ENCODE peak calls at places on chromosomes 7 and 10, in six cellular contexts. Q is HepG2, W is IMR-90, F is K562, K is A549, E is gastrocnemius medialis. T is an unnamed sample.

GRCh38 chr7:6623589-6624245 is 8.3 kb downstream of the ZNF853 start:
- ATAC-seq in Q (no peak), K (peak; percentile 32), W (no peak), E (no peak), F (peak; percentile 27), T (no peak)

GRCh38 chr7:140358024-140358770 is 40.1 kb downstream of the SLC37A3 start:
- ATAC-seq in W (no peak), F (no peak), K (no peak), Q (no peak), E (no peak), T (no peak)

GRCh38 chr7:156612930-156613329 is 27.6 kb upstream of the RNF32 start:
- ATAC-seq in F (no peak), W (no peak), K (no peak), Q (no peak), E (no peak), T (no peak)

GRCh38 chr7:22801907-22802306 is 20.7 kb downstream of the TOMM7 start:
- ATAC-seq in F (no peak), W (no peak), E (no peak), K (no peak), Q (peak; percentile 92), T (no peak)

GRCh38 chr7:17501461-17502208 is 203.2 kb downstream of the AHR start:
- ATAC-seq in K (no peak), F (no peak), E (no peak), Q (no peak), W (peak; percentile 67), T (no peak)

GRCh38 chr7:117775826-117776623 is 97.2 kb downstream of the CTTNBP2 start:
- ATAC-seq in E (no peak), Q (no peak), W (no peak), K (no peak), F (no peak), T (no peak)

GRCh38 chr7:141462958-141463357 is 88.3 kb upstream of the AGK start:
- ATAC-seq in W (no peak), F (no peak), K (no peak), Q (no peak), E (no peak), T (no peak)

GRCh38 chr7:74056096-74056915 is 27.3 kb upstream of the LIMK1 start:
- ATAC-seq in E (no peak), W (no peak), Q (peak; percentile 13), F (no peak), K (no peak), T (no peak)

GRCh38 chr10:127996586-127996985 is 89.7 kb downstream of the PTPRE start:
- ATAC-seq in F (no peak), Q (no peak), K (no peak), W (no peak), E (peak; percentile 76), T (peak; percentile 85)

GRCh38 chr7:2203551-2204300 is 29.0 kb downstream of the MAD1L1 start:
- ATAC-seq in W (peak; percentile 45), F (no peak), K (no peak), E (no peak), Q (no peak), T (peak; percentile 33)

GRCh38 chr7:22140597-22140996 is 194.9 kb upstream of the CDCA7L start:
- ATAC-seq in W (no peak), F (no peak), E (no peak), K (no peak), Q (no peak), T (no peak)

GRCh38 chr7:29281782-29282541 is 87.4 kb downstream of the CHN2 start:
- ATAC-seq in Q (no peak), W (no peak), E (peak; percentile 74), K (no peak), F (no peak), T (peak; percentile 22)

GRCh38 chr7:12737836-12738235 is 50.4 kb downstream of the ARL4A start:
- ATAC-seq in F (peak; percentile 34), W (no peak), K (no peak), E (no peak), Q (no peak), T (no peak)

GRCh38 chr10:90674927-90675326 is 182.9 kb downstream of the HTR7 start:
- ATAC-seq in F (no peak), K (no peak), Q (no peak), W (peak; percentile 98), E (no peak), T (no peak)

GRCh38 chr10:106251573-106251972 is 912.9 kb downstream of the SORCS1 start:
- ATAC-seq in E (no peak), K (no peak), Q (no peak), W (no peak), F (no peak), T (no peak)

GRCh38 chr7:37180828-37181549 is 267.7 kb downstream of the ELMO1 start:
- ATAC-seq in F (no peak), K (no peak), W (no peak), E (no peak), Q (no peak), T (no peak)

GRCh38 chr7:28408974-28409715 is 3.2 kb upstream of the CREB5 start:
- ATAC-seq in W (peak; percentile 90), K (peak; percentile 64), F (peak; percentile 95), Q (peak; percentile 80), E (peak; percentile 80), T (peak; percentile 86)

GRCh38 chr7:7159063-7159645 is 23.2 kb upstream of the C1GALT1 start:
- ATAC-seq in Q (no peak), E (no peak), K (no peak), W (no peak), F (no peak), T (no peak)

GRCh38 chr7:97064972-97065587 is 40.4 kb upstream of the DLX5 start:
- ATAC-seq in F (peak; percentile 99), K (peak; percentile 98), E (no peak), W (peak; percentile 92), Q (peak; percentile 92), T (no peak)

GRCh38 chr10:98006266-98006665 is 24.2 kb downstream of the CRTAC1 start:
- ATAC-seq in E (no peak), W (no peak), F (peak; percentile 89), Q (no peak), K (no peak), T (no peak)

GRCh38 chr10:95242581-95243317 is 48.1 kb downstream of the PDLIM1 start:
- ATAC-seq in W (no peak), E (no peak), F (peak; percentile 71), Q (peak; percentile 69), K (peak; percentile 87), T (peak; percentile 56)

GRCh38 chr7:22688034-22688433 is 39.0 kb upstream of the IL6 start:
- ATAC-seq in E (no peak), W (no peak), K (no peak), Q (no peak), F (no peak), T (peak; percentile 78)

GRCh38 chr7:33550979-33551378 is 354.4 kb upstream of the BMPER start:
- ATAC-seq in K (no peak), Q (no peak), W (no peak), F (no peak), E (peak; percentile 84), T (no peak)

GRCh38 chr7:17651926-17652385 is 288.3 kb downstream of the SNX13 start:
- ATAC-seq in K (peak; percentile 71), E (peak; percentile 89), W (peak; percentile 94), Q (no peak), F (no peak), T (peak; percentile 87)

GRCh38 chr7:103569621-103570305 is 123.8 kb upstream of the SLC26A5 start:
- ATAC-seq in W (peak; percentile 89), F (no peak), K (no peak), E (no peak), Q (no peak), T (no peak)

GRCh38 chr10:112382539-112383235 is 8.8 kb downstream of the ACSL5 start:
- ATAC-seq in W (no peak), Q (no peak), K (no peak), F (peak; percentile 16), E (no peak), T (no peak)

DNA sequence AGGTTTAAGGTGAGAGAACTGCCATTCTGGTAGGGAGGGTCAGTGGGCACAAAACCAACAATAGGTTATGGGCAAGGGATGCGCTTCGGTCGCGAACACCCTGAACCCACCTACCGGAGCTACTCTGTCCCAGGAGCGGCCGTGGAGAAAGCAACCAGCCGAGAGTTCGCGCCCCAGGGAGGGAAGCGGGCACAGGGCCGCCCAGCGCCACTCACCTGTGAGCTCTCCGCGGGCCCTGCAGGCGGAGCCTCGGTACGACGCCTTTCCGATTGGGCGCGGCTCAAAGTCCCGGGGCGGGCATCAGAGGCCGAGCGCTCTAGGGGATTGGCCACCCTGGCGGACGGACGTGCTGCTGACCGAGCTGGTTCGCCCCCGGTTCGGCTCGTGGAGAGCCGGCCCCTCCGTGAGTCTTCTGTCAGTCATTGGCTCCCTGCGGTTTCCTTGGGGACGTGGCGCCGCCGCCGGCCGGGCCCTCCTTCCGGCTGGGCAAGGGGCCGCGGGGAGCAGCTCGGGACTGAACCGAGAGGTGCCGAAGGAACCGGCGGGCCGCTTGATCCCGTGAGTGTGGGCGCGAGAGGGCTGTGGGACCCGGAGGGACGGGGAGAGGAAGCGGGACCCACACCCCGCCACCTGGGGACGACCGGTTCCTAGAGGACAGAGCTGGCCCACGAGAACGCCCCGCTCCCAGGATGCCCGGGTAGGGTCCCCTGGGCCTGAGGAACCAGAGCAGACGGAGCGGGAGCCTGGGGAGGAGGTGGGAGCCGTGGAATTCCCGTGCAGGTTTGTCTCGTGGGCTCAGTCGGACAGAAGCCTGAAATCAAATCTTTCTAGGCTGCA is at the start of gene ENTPD7:
- ATAC-seq in F (peak; percentile 100), E (peak; percentile 99), Q (peak; percentile 98), K (peak; percentile 99), W (peak; percentile 99), T (peak; percentile 100)
- TF ChIP-seq POLR2A in F (peak; percentile 88), E (no peak), Q (peak; percentile 89), K (peak; percentile 74), W (peak; percentile 88), T (no peak)

GRCh38 chr10:115136616-115137015 is 43.5 kb downstream of the ATRNL1 start:
- ATAC-seq in E (no peak), F (no peak), W (no peak), Q (no peak), K (no peak), T (no peak)

DNA sequence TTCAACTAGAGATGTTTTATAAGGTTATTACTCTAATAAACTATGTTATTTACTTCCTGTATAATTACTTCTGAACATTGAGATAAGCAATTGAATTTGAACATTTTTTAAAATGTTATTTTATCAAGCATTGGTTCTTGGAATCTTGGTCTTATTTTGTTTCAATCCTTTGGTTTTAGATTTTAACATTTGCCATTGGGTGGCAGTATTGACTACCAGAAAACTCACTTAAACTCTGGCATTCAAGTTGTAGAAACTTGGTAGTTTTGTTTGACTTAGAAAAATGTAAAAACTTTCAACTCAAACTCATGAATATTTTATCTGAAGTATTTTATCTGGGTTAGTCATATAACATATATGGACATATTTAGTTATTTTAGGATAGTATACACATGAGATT is 48.1 kb downstream of the ATRNL1 start:
- ATAC-seq in F (no peak), W (no peak), K (no peak), E (no peak), Q (no peak), T (no peak)
- TF ChIP-seq CTCF in F (no peak), W (peak; percentile 46), K (peak; percentile 54), E (no peak), Q (peak; percentile 33), T (no peak)

DNA sequence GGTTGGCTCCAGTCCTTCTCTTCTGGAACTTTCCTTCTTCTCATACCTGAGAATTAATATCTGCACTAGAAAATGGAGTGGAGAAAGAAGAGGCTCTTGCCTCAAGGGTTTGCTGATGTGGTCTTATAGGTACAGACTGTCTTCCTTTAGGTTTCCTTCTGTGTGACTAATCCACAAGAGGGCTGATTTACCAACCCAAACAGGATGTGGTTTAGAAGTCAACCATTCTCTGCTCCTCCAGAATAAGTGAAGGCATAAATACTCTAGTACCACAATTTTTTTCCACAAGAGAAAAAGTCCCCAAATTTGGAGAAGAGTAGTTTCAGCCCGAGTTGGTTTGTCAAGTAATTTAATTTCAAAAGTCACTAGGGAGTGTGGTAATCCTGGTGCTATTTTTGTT is 85.8 kb downstream of the NRP1 start:
- ATAC-seq in E (peak; percentile 58), F (no peak), W (peak; percentile 83), K (peak; percentile 18), Q (no peak), T (no peak)
- TF ChIP-seq POLR2A in E (no peak), F (no peak), W (no peak), K (no peak), Q (no peak), T (no peak)

GRCh38 chr10:70348228-70348850 is 34.1 kb downstream of the LRRC20 start:
- ATAC-seq in E (peak; percentile 43), W (no peak), F (peak; percentile 98), K (peak; percentile 80), Q (peak; percentile 52), T (peak; percentile 36)
- TF ChIP-seq CTCF in E (peak; percentile 68), W (peak; percentile 55), F (peak; percentile 86), K (peak; percentile 37), Q (peak; percentile 77), T (no peak)

T was measured in gastroesophageal sphincter.